ENCODE peak calls at places on chromosome 2, in eight cellular contexts. One of them, this sample, is unnamed.

GRCh38 chr2:85772841-85773491 is 19.2 kb downstream of the ATOH8 start:
- DNase-seq in CD8-positive, alpha-beta T cell: no peak
- DNase-seq in ovary: no peak
- DNase-seq in osteoblast: peak; percentile 63
- DNase-seq in GM23248: peak; percentile 53
- DNase-seq in right atrium auricular region: no peak
- DNase-seq in upper lobe of right lung: no peak
- DNase-seq in mesenchymal stem cell: no peak
- DNase-seq in this sample: no peak

GRCh38 chr2:216608525-216608924 is 24.7 kb upstream of the IGFBP2 start:
- DNase-seq in CD8-positive, alpha-beta T cell: no peak
- DNase-seq in right atrium auricular region: no peak
- DNase-seq in upper lobe of right lung: no peak
- DNase-seq in ovary: no peak
- DNase-seq in osteoblast: no peak
- DNase-seq in GM23248: no peak
- DNase-seq in mesenchymal stem cell: no peak
- DNase-seq in this sample: no peak

GRCh38 chr2:9164112-9164608 is 42.5 kb upstream of the ASAP2 start:
- DNase-seq in ovary: no peak
- DNase-seq in CD8-positive, alpha-beta T cell: no peak
- DNase-seq in upper lobe of right lung: no peak
- DNase-seq in right atrium auricular region: no peak
- DNase-seq in mesenchymal stem cell: no peak
- DNase-seq in osteoblast: peak; percentile 52
- DNase-seq in GM23248: peak; percentile 17
- DNase-seq in this sample: no peak

GRCh38 chr2:139478191-139478914 is 698.2 kb upstream of the NXPH2 start:
- DNase-seq in ovary: no peak
- DNase-seq in right atrium auricular region: no peak
- DNase-seq in osteoblast: no peak
- DNase-seq in CD8-positive, alpha-beta T cell: no peak
- DNase-seq in GM23248: peak; percentile 5
- DNase-seq in mesenchymal stem cell: no peak
- DNase-seq in upper lobe of right lung: no peak
- DNase-seq in this sample: no peak

GRCh38 chr2:178990533-178991241 is 59.2 kb downstream of the CCDC141 start:
- DNase-seq in CD8-positive, alpha-beta T cell: no peak
- DNase-seq in mesenchymal stem cell: no peak
- DNase-seq in right atrium auricular region: no peak
- DNase-seq in GM23248: no peak
- DNase-seq in osteoblast: no peak
- DNase-seq in upper lobe of right lung: no peak
- DNase-seq in ovary: no peak
- DNase-seq in this sample: no peak

GRCh38 chr2:57450170-57450569 is 596.4 kb upstream of the VRK2 start:
- DNase-seq in CD8-positive, alpha-beta T cell: no peak
- DNase-seq in upper lobe of right lung: no peak
- DNase-seq in GM23248: no peak
- DNase-seq in ovary: no peak
- DNase-seq in osteoblast: no peak
- DNase-seq in right atrium auricular region: no peak
- DNase-seq in mesenchymal stem cell: no peak
- DNase-seq in this sample: no peak

GRCh38 chr2:106638043-106638442 is 150.9 kb downstream of the CD8B2 start:
- DNase-seq in ovary: no peak
- DNase-seq in right atrium auricular region: no peak
- DNase-seq in osteoblast: peak; percentile 48
- DNase-seq in upper lobe of right lung: no peak
- DNase-seq in GM23248: peak; percentile 48
- DNase-seq in mesenchymal stem cell: peak; percentile 34
- DNase-seq in CD8-positive, alpha-beta T cell: no peak
- DNase-seq in this sample: peak; percentile 15

GRCh38 chr2:85705680-85706039 is 11.5 kb downstream of the GNLY start:
- DNase-seq in osteoblast: peak; percentile 91
- DNase-seq in CD8-positive, alpha-beta T cell: no peak
- DNase-seq in upper lobe of right lung: no peak
- DNase-seq in mesenchymal stem cell: peak; percentile 96
- DNase-seq in right atrium auricular region: peak; percentile 81
- DNase-seq in ovary: peak; percentile 76
- DNase-seq in GM23248: peak; percentile 94
- DNase-seq in this sample: no peak

GRCh38 chr2:197311521-197312033 is 997 bp upstream of the ANKRD44 start:
- DNase-seq in osteoblast: peak; percentile 86
- DNase-seq in upper lobe of right lung: no peak
- DNase-seq in ovary: no peak
- DNase-seq in mesenchymal stem cell: peak; percentile 23
- DNase-seq in GM23248: peak; percentile 46
- DNase-seq in CD8-positive, alpha-beta T cell: no peak
- DNase-seq in right atrium auricular region: no peak
- DNase-seq in this sample: no peak

GRCh38 chr2:164826293-164827243 is 15.1 kb downstream of the COBLL1 start:
- DNase-seq in GM23248: peak; percentile 50
- DNase-seq in upper lobe of right lung: peak; percentile 65
- DNase-seq in ovary: no peak
- DNase-seq in CD8-positive, alpha-beta T cell: no peak
- DNase-seq in mesenchymal stem cell: peak; percentile 25
- DNase-seq in right atrium auricular region: no peak
- DNase-seq in osteoblast: peak; percentile 26
- DNase-seq in this sample: peak; percentile 87

GRCh38 chr2:3492951-3493609 is 26.3 kb downstream of the ADI1 start:
- DNase-seq in osteoblast: peak; percentile 96
- DNase-seq in ovary: peak; percentile 88
- DNase-seq in GM23248: peak; percentile 70
- DNase-seq in mesenchymal stem cell: peak; percentile 37
- DNase-seq in upper lobe of right lung: peak; percentile 57
- DNase-seq in CD8-positive, alpha-beta T cell: no peak
- DNase-seq in right atrium auricular region: peak; percentile 68
- DNase-seq in this sample: no peak

GRCh38 chr2:187549193-187549592 is 5.0 kb downstream of the TFPI start:
- DNase-seq in CD8-positive, alpha-beta T cell: no peak
- DNase-seq in right atrium auricular region: no peak
- DNase-seq in mesenchymal stem cell: no peak
- DNase-seq in GM23248: no peak
- DNase-seq in upper lobe of right lung: no peak
- DNase-seq in osteoblast: no peak
- DNase-seq in ovary: no peak
- DNase-seq in this sample: no peak

GRCh38 chr2:183037281-183037659 is 987 bp downstream of the NCKAP1 start:
- DNase-seq in osteoblast: peak; percentile 62
- DNase-seq in upper lobe of right lung: no peak
- DNase-seq in ovary: no peak
- DNase-seq in CD8-positive, alpha-beta T cell: no peak
- DNase-seq in mesenchymal stem cell: peak; percentile 57
- DNase-seq in GM23248: peak; percentile 74
- DNase-seq in right atrium auricular region: no peak
- DNase-seq in this sample: peak; percentile 48

GRCh38 chr2:211468881-211469280 is 912.5 kb downstream of the CPS1 start:
- DNase-seq in right atrium auricular region: no peak
- DNase-seq in GM23248: no peak
- DNase-seq in osteoblast: no peak
- DNase-seq in CD8-positive, alpha-beta T cell: no peak
- DNase-seq in upper lobe of right lung: no peak
- DNase-seq in mesenchymal stem cell: no peak
- DNase-seq in ovary: no peak
- DNase-seq in this sample: no peak

GRCh38 chr2:23241106-23241505 is 143.9 kb upstream of the KLHL29 start:
- DNase-seq in upper lobe of right lung: no peak
- DNase-seq in CD8-positive, alpha-beta T cell: no peak
- DNase-seq in osteoblast: no peak
- DNase-seq in right atrium auricular region: no peak
- DNase-seq in mesenchymal stem cell: no peak
- DNase-seq in GM23248: no peak
- DNase-seq in ovary: no peak
- DNase-seq in this sample: no peak

GRCh38 chr2:189580267-189580661 is 322 bp downstream of the SLC40A1 start:
- DNase-seq in GM23248: no peak
- DNase-seq in right atrium auricular region: no peak
- DNase-seq in mesenchymal stem cell: no peak
- DNase-seq in osteoblast: peak; percentile 63
- DNase-seq in ovary: peak; percentile 41
- DNase-seq in upper lobe of right lung: peak; percentile 66
- DNase-seq in CD8-positive, alpha-beta T cell: peak; percentile 14
- DNase-seq in this sample: no peak

GRCh38 chr2:64094663-64095382 is 49.4 kb downstream of the PELI1 start:
- DNase-seq in right atrium auricular region: no peak
- DNase-seq in ovary: no peak
- DNase-seq in osteoblast: no peak
- DNase-seq in CD8-positive, alpha-beta T cell: no peak
- DNase-seq in upper lobe of right lung: no peak
- DNase-seq in mesenchymal stem cell: no peak
- DNase-seq in GM23248: no peak
- DNase-seq in this sample: no peak

GRCh38 chr2:64092502-64092901 is 51.7 kb downstream of the PELI1 start:
- DNase-seq in mesenchymal stem cell: no peak
- DNase-seq in GM23248: no peak
- DNase-seq in ovary: no peak
- DNase-seq in upper lobe of right lung: no peak
- DNase-seq in CD8-positive, alpha-beta T cell: no peak
- DNase-seq in osteoblast: no peak
- DNase-seq in right atrium auricular region: no peak
- DNase-seq in this sample: no peak

GRCh38 chr2:64090264-64090663 is 54.0 kb downstream of the PELI1 start:
- DNase-seq in CD8-positive, alpha-beta T cell: no peak
- DNase-seq in osteoblast: no peak
- DNase-seq in right atrium auricular region: no peak
- DNase-seq in ovary: no peak
- DNase-seq in upper lobe of right lung: no peak
- DNase-seq in GM23248: no peak
- DNase-seq in mesenchymal stem cell: no peak
- DNase-seq in this sample: no peak

GRCh38 chr2:64093341-64093740 is 50.9 kb downstream of the PELI1 start:
- DNase-seq in CD8-positive, alpha-beta T cell: no peak
- DNase-seq in mesenchymal stem cell: no peak
- DNase-seq in ovary: no peak
- DNase-seq in GM23248: no peak
- DNase-seq in upper lobe of right lung: no peak
- DNase-seq in right atrium auricular region: no peak
- DNase-seq in osteoblast: no peak
- DNase-seq in this sample: no peak
- H3K36me3 ChIP-seq in CD8-positive, alpha-beta T cell: peaks cover 11% of the 10 kb centered on the region
- H3K36me3 ChIP-seq in mesenchymal stem cell: peaks cover 16% of the 10 kb centered on the region
- H3K36me3 ChIP-seq in ovary: no peaks in the 10 kb centered on the region
- H3K36me3 ChIP-seq in GM23248: peaks cover 16% of the 10 kb centered on the region
- H3K36me3 ChIP-seq in upper lobe of right lung: peaks cover 34% of the 10 kb centered on the region
- H3K36me3 ChIP-seq in right atrium auricular region: peaks cover 40% of the 10 kb centered on the region
- H3K36me3 ChIP-seq in osteoblast: peaks cover 9% of the 10 kb centered on the region
- H3K36me3 ChIP-seq in this sample: peaks cover 11% of the 10 kb centered on the region

DNA sequence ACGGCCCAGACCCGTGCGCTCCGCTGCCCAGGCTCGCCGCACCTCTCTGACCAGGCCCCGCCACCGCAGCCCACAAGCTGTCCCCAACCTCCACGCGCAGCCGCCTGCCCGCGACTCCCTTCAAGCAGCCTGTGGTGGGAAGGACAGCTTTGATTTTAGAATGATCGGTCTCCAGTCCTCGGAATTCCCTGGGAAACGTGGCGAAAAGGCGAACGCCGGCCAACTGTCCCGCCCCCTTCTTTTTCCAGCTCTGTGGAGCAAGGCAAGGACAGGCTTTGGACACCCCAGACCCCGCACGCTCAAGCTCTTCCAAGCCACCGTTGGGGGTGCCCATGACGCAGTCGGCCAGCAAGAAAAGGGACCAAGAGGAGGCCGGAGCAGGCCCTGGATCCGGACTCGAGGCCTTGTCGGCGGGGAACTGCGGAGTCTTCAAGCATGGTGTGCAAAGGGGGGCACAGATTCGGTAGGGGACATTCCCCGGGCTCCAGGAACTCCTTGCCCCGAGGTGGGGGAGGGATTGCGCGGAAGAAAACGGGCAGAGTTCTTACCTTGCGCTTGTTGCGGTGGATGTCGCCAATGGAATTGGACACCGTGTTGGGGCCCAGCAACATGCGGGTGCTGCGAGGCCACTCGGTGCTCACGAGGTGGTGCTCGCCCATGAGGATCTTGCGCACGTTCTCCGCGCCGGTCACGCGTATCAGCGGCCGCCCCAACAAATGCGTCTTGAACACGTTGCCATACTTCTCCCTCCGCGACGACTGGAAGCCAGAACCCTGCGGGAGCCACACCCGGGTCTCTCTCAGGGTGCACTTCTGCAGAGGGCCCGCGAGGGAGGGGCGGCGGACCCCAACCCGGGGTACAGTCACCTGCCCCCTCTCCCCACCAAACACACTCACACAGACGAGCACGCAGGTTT is 4.0 kb downstream of the CYP26B1 start:
- DNase-seq in mesenchymal stem cell: peak; percentile 32
- DNase-seq in CD8-positive, alpha-beta T cell: no peak
- DNase-seq in upper lobe of right lung: peak; percentile 58
- DNase-seq in GM23248: peak; percentile 19
- DNase-seq in right atrium auricular region: peak; percentile 62
- DNase-seq in osteoblast: peak; percentile 89
- DNase-seq in ovary: no peak
- DNase-seq in this sample: no peak
- H3K27me3 ChIP-seq in mesenchymal stem cell: peaks cover 53% of the 10 kb centered on the region
- H3K27me3 ChIP-seq in CD8-positive, alpha-beta T cell: peaks cover 30% of the 10 kb centered on the region
- H3K27me3 ChIP-seq in upper lobe of right lung: peaks cover 60% of the 10 kb centered on the region
- H3K27me3 ChIP-seq in GM23248: peaks cover 48% of the 10 kb centered on the region
- H3K27me3 ChIP-seq in right atrium auricular region: peaks cover 33% of the 10 kb centered on the region
- H3K27me3 ChIP-seq in osteoblast: peaks cover 51% of the 10 kb centered on the region
- H3K27me3 ChIP-seq in ovary: no peaks in the 10 kb centered on the region
- H3K27me3 ChIP-seq in this sample: peaks cover 10% of the 10 kb centered on the region

DNA sequence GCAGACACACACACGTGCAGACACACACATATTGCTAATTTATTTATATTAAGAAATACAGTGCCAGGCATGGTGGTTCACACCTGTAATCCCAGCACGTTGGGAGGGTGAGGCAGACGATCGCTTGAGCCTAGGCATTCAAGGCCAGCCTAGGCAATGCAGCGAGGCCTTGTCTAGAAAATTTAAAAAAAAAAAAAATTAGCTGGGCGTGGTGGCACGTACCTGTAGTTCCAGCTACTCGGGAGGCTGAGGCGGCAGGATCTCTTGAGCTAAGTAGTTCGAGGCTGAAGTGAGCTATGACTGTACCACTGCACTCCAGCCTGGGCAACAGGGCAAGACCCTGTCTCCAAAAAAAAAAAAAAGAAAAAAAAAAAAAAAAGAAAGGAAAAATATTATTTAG is 28.8 kb downstream of the ANXA4 start:
- DNase-seq in CD8-positive, alpha-beta T cell: no peak
- DNase-seq in ovary: no peak
- DNase-seq in right atrium auricular region: no peak
- DNase-seq in mesenchymal stem cell: no peak
- DNase-seq in upper lobe of right lung: no peak
- DNase-seq in GM23248: no peak
- DNase-seq in osteoblast: no peak
- DNase-seq in this sample: no peak
- H3K27ac ChIP-seq in CD8-positive, alpha-beta T cell: no peak overlapping the region
- H3K27ac ChIP-seq in ovary: no peak overlapping the region
- H3K27ac ChIP-seq in right atrium auricular region: peak overlapping the region; percentile 73
- H3K27ac ChIP-seq in mesenchymal stem cell: peak overlapping the region; percentile 61
- H3K27ac ChIP-seq in upper lobe of right lung: peak overlapping the region; percentile 45
- H3K27ac ChIP-seq in GM23248: peak overlapping the region; percentile 93
- H3K27ac ChIP-seq in osteoblast: peak overlapping the region; percentile 32
- H3K27ac ChIP-seq in this sample: no peak overlapping the region

DNA sequence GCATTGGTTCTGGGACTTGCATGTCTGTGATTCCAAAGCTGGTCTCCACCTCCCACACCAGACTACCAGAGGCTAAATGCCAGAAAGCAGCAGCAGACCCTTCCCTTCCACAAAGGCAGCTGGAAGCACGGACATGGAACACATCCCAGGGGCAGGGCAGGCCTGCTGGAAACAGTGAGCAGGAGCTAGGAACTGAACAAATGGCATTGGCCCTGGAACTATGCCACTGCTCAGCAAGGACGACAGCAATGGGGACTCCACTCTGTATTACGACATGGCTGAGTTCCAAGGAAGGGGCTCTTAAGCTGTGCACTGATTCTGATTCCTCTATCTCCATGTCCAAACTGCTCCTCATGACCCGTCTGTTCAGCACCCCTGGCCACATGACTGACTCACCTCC is 77.8 kb upstream of the TFCP2L1 start:
- DNase-seq in right atrium auricular region: no peak
- DNase-seq in CD8-positive, alpha-beta T cell: no peak
- DNase-seq in upper lobe of right lung: no peak
- DNase-seq in mesenchymal stem cell: no peak
- DNase-seq in ovary: no peak
- DNase-seq in GM23248: no peak
- DNase-seq in osteoblast: no peak
- DNase-seq in this sample: no peak
- H3K36me3 ChIP-seq in right atrium auricular region: peaks cover 47% of the 10 kb centered on the region
- H3K36me3 ChIP-seq in CD8-positive, alpha-beta T cell: peaks cover 47% of the 10 kb centered on the region
- H3K36me3 ChIP-seq in upper lobe of right lung: peaks cover 83% of the 10 kb centered on the region
- H3K36me3 ChIP-seq in mesenchymal stem cell: peaks cover 39% of the 10 kb centered on the region
- H3K36me3 ChIP-seq in ovary: no peaks in the 10 kb centered on the region
- H3K36me3 ChIP-seq in GM23248: peaks cover 6% of the 10 kb centered on the region
- H3K36me3 ChIP-seq in osteoblast: peaks cover 32% of the 10 kb centered on the region
- H3K36me3 ChIP-seq in this sample: peaks cover 32% of the 10 kb centered on the region